ENCODE peak calls at places on chromosomes 13 and 19, in seven cellular contexts. X is fibroblast of lung, N is GM23338, O is A549, L is H1, E is neural progenitor cell, Z is IMR-90. A is an unnamed sample.

GRCh38 chr13:27789495-27790303 is 2.6 kb upstream of the GSX1 start:
- DNase-seq in E (peak; percentile 70), X (no peak), O (no peak), L (no peak), Z (no peak), N (peak; percentile 65), A (peak; percentile 13)

GRCh38 chr13:72648513-72649065 is 78.8 kb downstream of the MZT1 start:
- DNase-seq in L (no peak), E (peak; percentile 46), O (peak; percentile 4), X (no peak), N (peak; percentile 68), Z (no peak), A (no peak)

GRCh38 chr13:78121001-78121400 is 202.4 kb upstream of the EDNRB start:
- DNase-seq in N (peak; percentile 16), X (no peak), L (no peak), E (no peak), Z (no peak), O (no peak), A (no peak)

GRCh38 chr19:31574251-31574973 is 225.2 kb upstream of the TSHZ3 start:
- DNase-seq in L (no peak), N (peak; percentile 49), E (no peak), Z (no peak), X (no peak), O (no peak), A (no peak)

GRCh38 chr13:108595416-108596257 is 33.8 kb upstream of the MYO16 start:
- DNase-seq in L (no peak), O (no peak), X (peak; percentile 14), E (peak; percentile 32), N (no peak), Z (no peak), A (no peak)

GRCh38 chr19:47778954-47779351 is 450 bp downstream of the SELENOW start:
- DNase-seq in L (no peak), O (no peak), N (no peak), X (peak; percentile 12), E (peak; percentile 33), Z (no peak), A (peak; percentile 11)

GRCh38 chr19:8305798-8306197 is 2.4 kb downstream of the CD320 start:
- DNase-seq in L (no peak), N (no peak), X (no peak), Z (no peak), E (no peak), O (no peak), A (no peak)

GRCh38 chr13:42762251-42762650 is 19.1 kb upstream of the FAM216B start:
- DNase-seq in X (peak; percentile 20), E (no peak), L (no peak), Z (peak; percentile 54), N (no peak), O (no peak), A (no peak)

GRCh38 chr13:23992722-23993438 is 95.6 kb upstream of the C1QTNF9B start:
- DNase-seq in N (no peak), Z (no peak), L (no peak), O (no peak), X (no peak), E (no peak), A (no peak)

GRCh38 chr19:1794424-1795185 is 17.5 kb downstream of the ATP8B3 start:
- DNase-seq in E (no peak), Z (no peak), N (peak; percentile 58), X (no peak), O (no peak), L (peak; percentile 39), A (no peak)

GRCh38 chr13:28866932-28867331 is 46.8 kb downstream of the MTUS2 start:
- DNase-seq in X (no peak), O (no peak), N (no peak), E (no peak), L (no peak), Z (no peak), A (no peak)

GRCh38 chr19:6530385-6531162 is at the start of gene TNFSF9:
- DNase-seq in E (peak; percentile 92), O (peak; percentile 87), X (peak; percentile 79), L (no peak), N (peak; percentile 87), Z (peak; percentile 59), A (peak; percentile 95)

GRCh38 chr13:38944219-38944618 is 46.4 kb downstream of the STOML3 start:
- DNase-seq in Z (no peak), L (no peak), E (no peak), X (no peak), N (no peak), O (no peak), A (no peak)

GRCh38 chr13:113801289-113801961 is 42.4 kb downstream of the TMEM255B start:
- DNase-seq in N (no peak), Z (no peak), E (no peak), X (no peak), L (no peak), O (no peak), A (no peak)

GRCh38 chr19:52640916-52641315 is 2.8 kb upstream of the ZNF83 start:
- DNase-seq in L (peak; percentile 44), X (no peak), Z (no peak), O (no peak), E (peak; percentile 31), N (peak; percentile 91), A (no peak)

GRCh38 chr13:114212096-114212495 is 22.6 kb upstream of the CDC16 start:
- DNase-seq in O (no peak), N (no peak), E (no peak), Z (peak; percentile 81), X (peak; percentile 65), L (no peak), A (no peak)

GRCh38 chr19:12834976-12835757 is 788 bp upstream of the RTBDN start:
- DNase-seq in X (no peak), O (peak; percentile 52), E (peak; percentile 57), N (peak; percentile 90), L (no peak), Z (no peak), A (peak; percentile 81)

GRCh38 chr13:50599046-50599445 is 244.4 kb downstream of the DLEU7 start:
- DNase-seq in L (no peak), E (no peak), N (no peak), X (no peak), Z (no peak), O (no peak), A (peak; percentile 64)

GRCh38 chr13:28820099-28821051 is at the start of gene MTUS2:
- DNase-seq in E (peak; percentile 36), L (no peak), N (peak; percentile 85), O (no peak), Z (no peak), X (no peak), A (no peak)

DNA sequence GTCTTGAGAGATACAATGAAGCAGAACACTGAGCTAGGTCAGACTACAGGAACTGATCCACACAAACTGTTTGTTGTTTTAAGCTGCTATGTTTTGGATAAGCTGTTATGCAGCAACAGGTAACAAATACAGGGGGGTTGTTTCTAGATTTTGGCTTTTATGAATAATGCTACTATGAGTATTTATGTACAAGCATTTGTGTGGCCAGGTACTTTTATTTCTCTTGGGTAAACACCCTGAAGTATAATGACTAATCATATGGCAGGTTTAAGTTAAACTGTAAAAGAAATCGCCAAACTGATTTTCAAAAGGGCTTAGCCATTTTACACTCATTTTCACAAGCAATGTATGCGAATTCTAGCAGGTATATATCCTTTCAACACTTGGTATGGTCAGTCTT is 166.0 kb downstream of the DNAJC3 start:
- DNase-seq in Z (no peak), N (no peak), O (no peak), E (no peak), X (no peak), L (no peak), A (no peak)
- H3K4me2 ChIP-seq in Z (no peak overlapping the region), N (no peak overlapping the region), O (no peak overlapping the region), E (no peak overlapping the region), X (no peak overlapping the region), L (no peak overlapping the region), A (no peak overlapping the region)

GRCh38 chr19:11578342-11579142 is 1.1 kb upstream of the ACP5 start:
- DNase-seq in L (no peak), O (no peak), Z (no peak), E (peak; percentile 25), X (no peak), N (peak; percentile 67), A (peak; percentile 64)

GRCh38 chr19:11577451-11578341 is at the start of gene ACP5:
- DNase-seq in Z (no peak), X (no peak), E (no peak), L (no peak), O (no peak), N (no peak), A (peak; percentile 26)

GRCh38 chr19:11581740-11582139 is 4.3 kb upstream of the ACP5 start:
- DNase-seq in E (no peak), X (peak; percentile 44), Z (peak; percentile 52), L (no peak), O (no peak), N (no peak), A (peak; percentile 92)

GRCh38 chr19:11576186-11576585 is 1.3 kb downstream of the ACP5 start:
- DNase-seq in E (no peak), O (no peak), Z (no peak), N (no peak), L (no peak), X (no peak), A (no peak)

GRCh38 chr19:11580665-11581418 is 3.4 kb upstream of the ACP5 start:
- DNase-seq in Z (peak; percentile 8), O (no peak), X (no peak), L (no peak), N (no peak), E (no peak), A (peak; percentile 56)
- H3K4me3 ChIP-seq in Z (no peak overlapping the region), O (no peak overlapping the region), X (no peak overlapping the region), L (no peak overlapping the region), N (no peak overlapping the region), E (no peak overlapping the region), A (peak overlapping the region; percentile 46)

DNA sequence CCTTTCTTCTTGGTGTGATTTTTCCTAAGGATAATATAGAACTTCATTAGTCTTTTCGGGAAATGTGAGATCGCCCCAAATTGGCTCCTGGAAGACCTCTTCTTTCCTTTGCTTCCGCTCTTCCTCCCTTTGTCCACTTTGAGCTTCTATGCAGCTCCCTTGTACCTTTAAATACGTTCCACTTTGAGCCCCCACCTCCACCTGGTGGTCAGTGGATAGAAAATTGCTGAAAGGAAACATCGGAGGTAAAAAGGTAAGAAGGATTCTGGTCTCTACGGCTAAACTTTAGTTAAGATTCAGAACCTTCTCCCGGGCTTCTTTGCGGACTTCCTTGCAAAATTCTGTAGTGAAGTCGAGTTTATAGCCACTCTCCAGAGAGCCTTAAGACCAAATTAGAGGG is 55.0 kb upstream of the TM9SF2 start:
- DNase-seq in X (no peak), L (no peak), E (no peak), Z (no peak), N (peak; percentile 79), O (no peak), A (no peak)
- TF ChIP-seq CTCF in X (no peak), L (peak; percentile 52), E (peak; percentile 40), Z (no peak), N (peak; percentile 67), O (no peak), A (peak; percentile 15)

GRCh38 chr13:67351114-67351513 is 121.0 kb upstream of the PCDH9 start:
- DNase-seq in Z (no peak), E (no peak), O (no peak), X (no peak), N (no peak), L (no peak), A (no peak)

GRCh38 chr13:67355791-67356190 is 125.7 kb upstream of the PCDH9 start:
- DNase-seq in L (no peak), X (no peak), Z (no peak), O (no peak), N (no peak), E (no peak), A (no peak)

GRCh38 chr13:67353031-67353430 is 122.9 kb upstream of the PCDH9 start:
- DNase-seq in L (no peak), X (no peak), N (no peak), Z (no peak), E (no peak), O (no peak), A (no peak)

GRCh38 chr13:67351915-67352314 is 121.8 kb upstream of the PCDH9 start:
- DNase-seq in E (no peak), X (peak; percentile 9), N (no peak), L (no peak), O (no peak), Z (peak; percentile 44), A (no peak)

GRCh38 chr13:67353891-67354459 is 123.8 kb upstream of the PCDH9 start:
- DNase-seq in E (no peak), L (no peak), O (no peak), X (peak; percentile 34), N (no peak), Z (peak; percentile 27), A (no peak)
- H3K4me2 ChIP-seq in E (no peak overlapping the region), L (no peak overlapping the region), O (peak overlapping the region; percentile 43), X (no peak overlapping the region), N (no peak overlapping the region), Z (peak overlapping the region; percentile 87), A (no peak overlapping the region)

A was measured in OCI-LY7.